ENCODE peak calls at places on chromosomes 7 and 10, in nine cellular contexts. E is GM04504; O is foreskin fibroblast; B is HT-29; C is NCI-H460; I is activated CD4-positive, alpha-beta T cell treated with anti-CD3 and anti-CD28 coated beads, Interleukin-2, amount 50 U/mL, for 1 hour; M is iPS DF 6.9; S is ecto neural progenitor cell; G is T-cell. K is an unnamed sample.

GRCh38 chr7:101814081-101814995 is 3.1 kb upstream of the CUX1 start:
- DNase-seq in E (no peak), O (no peak), B (peak), C (peak), I (peak), M (no peak), S (peak), G (no peak), K (peak)

GRCh38 chr7:79553811-79554555 is 100.5 kb upstream of the MAGI2 start:
- DNase-seq in E (peak), O (peak), B (no peak), C (peak), I (no peak), M (no peak), S (no peak), G (no peak), K (no peak)

GRCh38 chr7:497946-498655 is 21.5 kb downstream of the PDGFA start:
- DNase-seq in E (no peak), O (no peak), B (no peak), C (no peak), I (no peak), M (no peak), S (no peak), G (no peak), K (no peak)

GRCh38 chr7:9201928-9202327 is 768.5 kb downstream of the NXPH1 start:
- DNase-seq in E (no peak), O (no peak), B (no peak), C (no peak), I (no peak), M (no peak), S (no peak), G (no peak), K (no peak)

GRCh38 chr7:32056767-32057166 is 13.4 kb downstream of the PDE1C start:
- DNase-seq in E (no peak), O (no peak), B (no peak), C (no peak), I (no peak), M (no peak), S (no peak), G (no peak), K (no peak)

GRCh38 chr7:27576360-27576944 is 86.2 kb downstream of the HIBADH start:
- DNase-seq in E (peak), O (peak), B (peak), C (peak), I (no peak), M (peak), S (no peak), G (no peak), K (peak)

GRCh38 chr7:135168489-135169140 is 1.9 kb downstream of the CYREN start:
- DNase-seq in E (no peak), O (no peak), B (no peak), C (no peak), I (no peak), M (no peak), S (no peak), G (no peak), K (no peak)

GRCh38 chr7:36806897-36807296 is 82.6 kb upstream of the AOAH start:
- DNase-seq in E (no peak), O (no peak), B (no peak), C (no peak), I (no peak), M (no peak), S (no peak), G (no peak), K (no peak)

GRCh38 chr7:105130048-105130447 is 116.0 kb downstream of the KMT2E start:
- DNase-seq in E (no peak), O (no peak), B (no peak), C (no peak), I (no peak), M (no peak), S (no peak), G (no peak), K (no peak)

GRCh38 chr7:121406-121805 is 71.0 kb upstream of the FAM20C start:
- DNase-seq in E (no peak), O (no peak), B (no peak), C (no peak), I (no peak), M (peak), S (peak), G (no peak), K (no peak)

GRCh38 chr7:141012044-141012685 is 2.6 kb downstream of the MRPS33 start:
- DNase-seq in E (peak), O (peak), B (peak), C (peak), I (peak), M (no peak), S (peak), G (peak), K (peak)

GRCh38 chr10:123480845-123481244 is 185.3 kb upstream of the GPR26 start:
- DNase-seq in E (no peak), O (no peak), B (no peak), C (no peak), I (no peak), M (no peak), S (no peak), G (no peak), K (no peak)

GRCh38 chr10:109998513-109998912 is 9.3 kb upstream of the ADD3 start:
- DNase-seq in E (no peak), O (no peak), B (no peak), C (no peak), I (no peak), M (no peak), S (no peak), G (no peak), K (no peak)

GRCh38 chr10:104686829-104687228 is 45.7 kb downstream of the SORCS3 start:
- DNase-seq in E (no peak), O (no peak), B (no peak), C (no peak), I (no peak), M (no peak), S (no peak), G (no peak), K (no peak)

GRCh38 chr7:102220929-102221850 is 65.5 kb upstream of the SH2B2 start:
- DNase-seq in E (no peak), O (peak), B (no peak), C (no peak), I (no peak), M (no peak), S (no peak), G (no peak), K (peak)

GRCh38 chr10:133164816-133165555 is 5.0 kb downstream of the KNDC1 start:
- DNase-seq in E (no peak), O (no peak), B (no peak), C (no peak), I (no peak), M (no peak), S (no peak), G (no peak), K (no peak)

GRCh38 chr10:55852850-55853249 is 508.2 kb downstream of the ZWINT start:
- DNase-seq in E (no peak), O (no peak), B (no peak), C (no peak), I (no peak), M (no peak), S (no peak), G (no peak), K (no peak)

GRCh38 chr7:30933124-30933893 is 21.7 kb downstream of the AQP1 start:
- DNase-seq in E (no peak), O (no peak), B (no peak), C (no peak), I (no peak), M (no peak), S (peak), G (no peak), K (no peak)

GRCh38 chr7:45256775-45257174 is 99.2 kb downstream of the RAMP3 start:
- DNase-seq in E (no peak), O (no peak), B (no peak), C (no peak), I (no peak), M (no peak), S (no peak), G (no peak), K (no peak)

GRCh38 chr7:70298780-70299446 is 700.6 kb downstream of the AUTS2 start:
- DNase-seq in E (no peak), O (no peak), B (peak), C (no peak), I (no peak), M (no peak), S (no peak), G (no peak), K (no peak)

GRCh38 chr10:30433286-30433778 is 652 bp upstream of the MAP3K8 start:
- DNase-seq in E (no peak), O (peak), B (peak), C (no peak), I (peak), M (no peak), S (peak), G (no peak), K (peak)

GRCh38 chr7:255721-256361 is 34.1 kb upstream of the FOXL3 start:
- DNase-seq in E (no peak), O (no peak), B (no peak), C (no peak), I (no peak), M (no peak), S (no peak), G (no peak), K (no peak)

GRCh38 chr7:129067943-129068548 is 13.1 kb upstream of the TNPO3 start:
- DNase-seq in E (no peak), O (no peak), B (no peak), C (no peak), I (no peak), M (no peak), S (no peak), G (no peak), K (no peak)

GRCh38 chr7:50369408-50370026 is 65.0 kb downstream of the IKZF1 start:
- DNase-seq in E (no peak), O (no peak), B (peak), C (no peak), I (peak), M (peak), S (no peak), G (peak), K (peak)

K was measured in G401.